ENCODE peak calls at places on chromosomes 6 and 20, in six cellular contexts. T is epithelial cell of esophagus, Z is mucosa of descending colon, U is glutamatergic neuron, J is prostate gland, G is AG10803. V is an unnamed sample.
A peak's percentile ranks its signal among the peaks of the same experiment; 100 is the strongest.

GRCh38 chr20:22722840-22723239 is 138.5 kb upstream of the FOXA2 start:
- DNase-seq in T (no peak), Z (no peak), U (no peak), J (no peak), G (no peak), V (no peak)

GRCh38 chr20:32249030-32249738 is 28.3 kb upstream of the KIF3B start:
- DNase-seq in T (no peak), Z (no peak), U (no peak), J (no peak), G (no peak), V (no peak)

GRCh38 chr6:135334169-135334568 is 153.1 kb downstream of the MYB start:
- DNase-seq in T (peak; percentile 56), Z (no peak), U (no peak), J (no peak), G (peak; percentile 20), V (no peak)

GRCh38 chr6:140809694-140810101 is 1323.0 kb upstream of the GJE1 start:
- DNase-seq in T (no peak), Z (no peak), U (no peak), J (no peak), G (no peak), V (no peak)

GRCh38 chr6:150940951-150941350 is 75.4 kb downstream of the MTHFD1L start:
- DNase-seq in T (no peak), Z (no peak), U (no peak), J (no peak), G (peak; percentile 93), V (no peak)

GRCh38 chr6:142112451-142113061 is 20.2 kb upstream of the GJE1 start:
- DNase-seq in T (peak; percentile 81), Z (peak; percentile 29), U (peak; percentile 80), J (peak; percentile 65), G (peak; percentile 75), V (peak; percentile 52)

GRCh38 chr6:122484760-122485159 is 13.2 kb upstream of the SERINC1 start:
- DNase-seq in T (no peak), Z (no peak), U (no peak), J (no peak), G (no peak), V (no peak)

GRCh38 chr6:73951186-73951585 is 255.2 kb downstream of the CD109 start:
- DNase-seq in T (no peak), Z (no peak), U (no peak), J (no peak), G (peak; percentile 47), V (no peak)

GRCh38 chr6:145267076-145267867 is 468.0 kb downstream of the EPM2A start:
- DNase-seq in T (no peak), Z (peak; percentile 21), U (no peak), J (peak; percentile 4), G (no peak), V (no peak)

GRCh38 chr6:156687875-156688549 is 89.2 kb upstream of the ARID1B start:
- DNase-seq in T (peak; percentile 24), Z (peak; percentile 48), U (peak; percentile 34), J (peak; percentile 10), G (peak; percentile 40), V (no peak)

GRCh38 chr20:38190936-38191371 is 25.9 kb upstream of the TGM2 start:
- DNase-seq in T (no peak), Z (no peak), U (no peak), J (no peak), G (no peak), V (no peak)

GRCh38 chr20:15214051-15214450 is 876.6 kb upstream of the FLRT3 start:
- DNase-seq in T (no peak), Z (no peak), U (no peak), J (no peak), G (no peak), V (no peak)

GRCh38 chr20:44142416-44142815 is 44.6 kb downstream of the JPH2 start:
- DNase-seq in T (no peak), Z (no peak), U (no peak), J (no peak), G (peak; percentile 77), V (no peak)

GRCh38 chr20:47970282-47970903 is 185.1 kb upstream of the SULF2 start:
- DNase-seq in T (no peak), Z (no peak), U (no peak), J (no peak), G (no peak), V (no peak)

GRCh38 chr20:59150821-59151251 is 12.8 kb upstream of the ZNF831 start:
- DNase-seq in T (no peak), Z (no peak), U (no peak), J (no peak), G (no peak), V (no peak)

GRCh38 chr6:75210885-75211739 is 5.3 kb upstream of the COL12A1 start:
- DNase-seq in T (peak; percentile 77), Z (no peak), U (no peak), J (peak; percentile 59), G (peak; percentile 73), V (peak; percentile 78)

GRCh38 chr20:43666376-43667328 is at the start of gene MYBL2:
- DNase-seq in T (peak; percentile 77), Z (peak; percentile 82), U (peak; percentile 80), J (no peak), G (peak; percentile 40), V (peak; percentile 69)

GRCh38 chr6:138393871-138394783 is 9.9 kb upstream of the HEBP2 start:
- DNase-seq in T (no peak), Z (no peak), U (no peak), J (no peak), G (no peak), V (no peak)

GRCh38 chr20:49889943-49890650 is 25.2 kb downstream of the SPATA2 start:
- DNase-seq in T (peak; percentile 17), Z (no peak), U (no peak), J (no peak), G (no peak), V (no peak)

GRCh38 chr6:131122516-131122915 is 12.8 kb upstream of the AKAP7 start:
- DNase-seq in T (no peak), Z (no peak), U (no peak), J (no peak), G (no peak), V (no peak)

GRCh38 chr6:111462770-111463391 is 20.1 kb downstream of the REV3L start:
- DNase-seq in T (peak; percentile 71), Z (no peak), U (no peak), J (no peak), G (peak; percentile 49), V (no peak)

GRCh38 chr20:53805895-53806384 is 212.3 kb upstream of the ZNF217 start:
- DNase-seq in T (peak; percentile 95), Z (no peak), U (no peak), J (no peak), G (peak; percentile 73), V (no peak)

GRCh38 chr6:11975353-11975977 is 36.6 kb upstream of the HIVEP1 start:
- DNase-seq in T (no peak), Z (peak; percentile 29), U (no peak), J (peak; percentile 17), G (no peak), V (peak; percentile 75)

GRCh38 chr20:25233016-25233772 is 14.7 kb upstream of the PYGB start:
- DNase-seq in T (peak; percentile 76), Z (peak; percentile 90), U (no peak), J (peak; percentile 96), G (peak; percentile 44), V (peak; percentile 80)

GRCh38 chr20:61605283-61605682 is 353.2 kb downstream of the CDH4 start:
- DNase-seq in T (no peak), Z (no peak), U (no peak), J (no peak), G (no peak), V (no peak)

GRCh38 chr6:158361961-158362634 is 49.8 kb downstream of the TULP4 start:
- DNase-seq in T (no peak), Z (no peak), U (no peak), J (no peak), G (peak; percentile 47), V (no peak)

GRCh38 chr6:157535354-157536217 is 154.6 kb downstream of the ZDHHC14 start:
- DNase-seq in T (peak; percentile 74), Z (no peak), U (no peak), J (no peak), G (peak; percentile 55), V (no peak)

GRCh38 chr6:137391061-137391814 is 103.0 kb downstream of the OLIG3 start:
- DNase-seq in T (no peak), Z (no peak), U (no peak), J (no peak), G (no peak), V (no peak)

GRCh38 chr6:56693988-56694387 is 51.3 kb upstream of the DST start:
- DNase-seq in T (peak; percentile 37), Z (no peak), U (no peak), J (no peak), G (no peak), V (no peak)

GRCh38 chr20:23399568-23400241 is 21.6 kb downstream of the NAPB start:
- DNase-seq in T (peak; percentile 21), Z (no peak), U (no peak), J (no peak), G (peak; percentile 57), V (no peak)

DNA sequence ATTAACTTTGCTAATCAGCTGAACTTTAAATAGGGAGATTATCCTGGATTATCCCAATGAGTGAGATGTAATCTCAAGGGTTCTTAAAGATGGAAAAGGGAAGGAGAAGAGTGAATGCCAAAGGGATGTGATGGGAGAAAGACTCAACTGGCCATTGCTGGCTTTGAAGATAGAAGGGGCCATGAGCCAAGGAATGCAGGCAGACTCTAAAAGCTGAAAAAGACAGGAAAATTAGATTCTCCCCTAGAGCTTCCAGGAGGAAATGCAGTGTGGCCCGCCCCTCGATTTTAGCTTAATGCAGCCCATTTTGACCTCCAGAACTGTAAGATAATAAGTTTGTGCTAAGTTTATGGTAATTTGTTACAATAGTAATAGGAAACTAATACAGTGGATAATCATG is 3.2 kb upstream of the HDDC2 start:
- DNase-seq in T (no peak), Z (no peak), U (no peak), J (no peak), G (no peak), V (no peak)
- TF ChIP-seq CTCF in T (no peak), Z (no peak), U (no peak), J (no peak), G (no peak), V (no peak)

GRCh38 chr6:129748212-129748900 is 38.4 kb upstream of the ARHGAP18 start:
- DNase-seq in T (peak; percentile 87), Z (no peak), U (no peak), J (peak; percentile 47), G (peak; percentile 57), V (peak; percentile 61)
- TF ChIP-seq CTCF in T (peak; percentile 41), Z (no peak), U (no peak), J (no peak), G (no peak), V (no peak)

DNA sequence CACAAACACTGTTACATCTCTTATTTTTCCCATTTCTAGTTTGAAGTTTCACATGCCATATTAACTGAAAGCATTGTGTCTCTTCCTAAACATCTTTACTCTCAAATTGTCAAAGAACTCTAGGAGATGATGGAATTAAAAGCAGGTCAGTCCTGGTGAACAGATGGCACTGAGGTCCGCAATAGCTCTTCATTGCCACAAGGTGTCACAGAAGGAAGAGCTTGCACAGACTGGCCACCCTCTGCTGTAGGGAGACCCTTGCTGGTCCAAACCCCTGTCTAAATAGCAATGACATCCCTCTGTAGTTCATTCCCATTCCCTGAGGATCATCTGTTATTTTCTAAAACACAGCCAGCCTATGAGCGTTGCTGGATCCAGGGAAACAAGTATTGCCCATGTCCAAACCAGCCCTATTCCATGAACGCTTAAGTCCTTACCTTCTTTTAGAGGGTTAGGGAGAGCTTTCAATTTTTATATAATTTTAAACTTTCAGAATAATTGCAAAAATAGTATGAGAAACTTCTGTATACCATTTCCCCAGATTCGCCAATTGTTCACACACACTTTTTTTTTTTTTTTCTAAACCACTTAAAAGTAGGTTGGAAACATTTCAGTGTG is 10.1 kb upstream of the HDAC2 start:
- DNase-seq in T (peak; percentile 41), Z (no peak), U (peak; percentile 45), J (no peak), G (no peak), V (no peak)
- TF ChIP-seq CTCF in T (peak; percentile 63), Z (no peak), U (peak; percentile 76), J (no peak), G (peak; percentile 50), V (no peak)

GRCh38 chr6:83439201-83439600 is 8.3 kb upstream of the ME1 start:
- DNase-seq in T (no peak), Z (no peak), U (no peak), J (no peak), G (no peak), V (no peak)
- TF ChIP-seq CTCF in T (no peak), Z (no peak), U (no peak), J (no peak), G (no peak), V (no peak)

V was measured in Peyer's patch.